ENCODE peak calls at places on chromosomes 4 and X, in four cellular contexts. M, X, P and T are unnamed samples.

GRCh38 chr4:21476753-21477152 is 471.8 kb downstream of the KCNIP4 start:
- DNase-seq in M (peak), X (no peak), P (no peak), T (no peak)

GRCh38 chr4:24775209-24775608 is 20.2 kb upstream of the SOD3 start:
- DNase-seq in M (no peak), X (no peak), P (no peak), T (no peak)

GRCh38 chr4:4761128-4761991 is 98.1 kb upstream of the MSX1 start:
- DNase-seq in M (no peak), X (no peak), P (no peak), T (peak)

GRCh38 chrX:46044486-46044885 is 500.7 kb downstream of the ZNF674 start:
- DNase-seq in M (no peak), X (no peak), P (no peak), T (no peak)

GRCh38 chr4:108036252-108036651 is 46.6 kb downstream of the HADH start:
- DNase-seq in M (no peak), X (no peak), P (peak), T (no peak)

GRCh38 chr4:7652906-7653305 is 218.2 kb upstream of the PSAPL1 start:
- DNase-seq in M (no peak), X (no peak), P (no peak), T (no peak)

GRCh38 chr4:36422582-36422981 is 141.2 kb downstream of the DTHD1 start:
- DNase-seq in M (no peak), X (no peak), P (no peak), T (no peak)

GRCh38 chr4:56906534-56906933 is 1.2 kb upstream of the REST start:
- DNase-seq in M (no peak), X (no peak), P (no peak), T (no peak)

GRCh38 chrX:97065066-97065465 is 181.4 kb downstream of the RPA4 start:
- DNase-seq in M (no peak), X (no peak), P (no peak), T (no peak)

GRCh38 chr4:5973486-5974220 is 44.6 kb downstream of the C4orf50 start:
- DNase-seq in M (no peak), X (no peak), P (no peak), T (no peak)

GRCh38 chrX:107579956-107580355 is 48.4 kb upstream of the PRPS1 start:
- DNase-seq in M (no peak), X (no peak), P (no peak), T (no peak)

GRCh38 chr4:112031712-112032328 is 113.4 kb upstream of the FAM241A start:
- DNase-seq in M (peak), X (no peak), P (no peak), T (peak)

GRCh38 chrX:23509256-23509655 is 158.0 kb upstream of the PRDX4 start:
- DNase-seq in M (no peak), X (no peak), P (no peak), T (no peak)

GRCh38 chr4:181860157-181860556 is 383.0 kb upstream of the TENM3 start:
- DNase-seq in M (peak), X (no peak), P (no peak), T (no peak)

GRCh38 chr4:64399313-64400109 is 9.7 kb downstream of the TECRL start:
- DNase-seq in M (no peak), X (no peak), P (no peak), T (no peak)

GRCh38 chrX:19595036-19595435 is 79.7 kb upstream of the MAP3K15 start:
- DNase-seq in M (peak), X (no peak), P (no peak), T (no peak)

GRCh38 chrX:43500996-43501694 is 155.0 kb upstream of the MAOA start:
- DNase-seq in M (no peak), X (no peak), P (no peak), T (no peak)

GRCh38 chr4:154044118-154044517 is 255.2 kb upstream of the SFRP2 start:
- DNase-seq in M (no peak), X (no peak), P (no peak), T (no peak)

GRCh38 chr4:6332042-6332668 is 62.5 kb downstream of the WFS1 start:
- DNase-seq in M (peak), X (no peak), P (no peak), T (peak)

GRCh38 chr4:6884341-6884870 is 25.2 kb upstream of the TBC1D14 start:
- DNase-seq in M (no peak), X (no peak), P (no peak), T (no peak)

GRCh38 chr4:5037553-5038551 is 13.4 kb upstream of the STK32B start:
- DNase-seq in M (peak), X (no peak), P (no peak), T (no peak)

GRCh38 chr4:98374643-98375042 is 113.5 kb downstream of the RAP1GDS1 start:
- DNase-seq in M (no peak), X (no peak), P (no peak), T (no peak)